ENCODE peak calls at places on chromosomes 11 and 22, in four cellular contexts. One of them, this sample, is unnamed.

GRCh38 chr11:13269775-13270174 is 7.8 kb upstream of the BMAL1 start:
- DNase-seq in ascending aorta: no peak
- DNase-seq in GM19239: no peak
- DNase-seq in AG08396: peak
- DNase-seq in this sample: no peak

GRCh38 chr22:49765951-49766350 is 61.7 kb downstream of the BRD1 start:
- DNase-seq in ascending aorta: no peak
- DNase-seq in GM19239: no peak
- DNase-seq in AG08396: no peak
- DNase-seq in this sample: no peak

GRCh38 chr11:119754199-119754598 is 25.2 kb upstream of the NECTIN1 start:
- DNase-seq in ascending aorta: no peak
- DNase-seq in GM19239: no peak
- DNase-seq in AG08396: no peak
- DNase-seq in this sample: no peak

GRCh38 chr11:16809901-16810668 is 71.6 kb downstream of the C11orf58 start:
- DNase-seq in ascending aorta: peak
- DNase-seq in GM19239: no peak
- DNase-seq in AG08396: peak
- DNase-seq in this sample: no peak

GRCh38 chr11:118051611-118052461 is 25.0 kb upstream of the TMPRSS4 start:
- DNase-seq in ascending aorta: no peak
- DNase-seq in GM19239: no peak
- DNase-seq in AG08396: no peak
- DNase-seq in this sample: peak

GRCh38 chr11:65427691-65428577 is 5.3 kb downstream of the NEAT1 start:
- DNase-seq in ascending aorta: no peak
- DNase-seq in GM19239: no peak
- DNase-seq in AG08396: no peak
- DNase-seq in this sample: no peak

GRCh38 chr22:38788417-38788816 is 5.5 kb downstream of the DNAL4 start:
- DNase-seq in ascending aorta: no peak
- DNase-seq in GM19239: no peak
- DNase-seq in AG08396: peak
- DNase-seq in this sample: no peak

GRCh38 chr22:39503590-39503989 is 1.5 kb downstream of the MIEF1 start:
- DNase-seq in ascending aorta: no peak
- DNase-seq in GM19239: no peak
- DNase-seq in AG08396: no peak
- DNase-seq in this sample: no peak

GRCh38 chr22:37822079-37822833 is 926 bp upstream of the GALR3 start:
- DNase-seq in ascending aorta: no peak
- DNase-seq in GM19239: no peak
- DNase-seq in AG08396: no peak
- DNase-seq in this sample: no peak

GRCh38 chr22:36377022-36377631 is 10.6 kb downstream of the MYH9 start:
- DNase-seq in ascending aorta: no peak
- DNase-seq in GM19239: peak
- DNase-seq in AG08396: no peak
- DNase-seq in this sample: peak

GRCh38 chr11:134634897-134635831 is 223.1 kb upstream of the B3GAT1 start:
- DNase-seq in ascending aorta: no peak
- DNase-seq in GM19239: no peak
- DNase-seq in AG08396: no peak
- DNase-seq in this sample: no peak

GRCh38 chr11:1889941-1890855 is 1.5 kb downstream of the PRR33 start:
- DNase-seq in ascending aorta: no peak
- DNase-seq in GM19239: no peak
- DNase-seq in AG08396: peak
- DNase-seq in this sample: no peak